ENCODE peak calls at places on chromosomes 3 and 15, in six cellular contexts. Z, S, O, U, Y and W are unnamed samples.

GRCh38 chr3:77169844-77170243 is 129.9 kb downstream of the ROBO2 start:
- DNase-seq in S (no peak), U (no peak), Z (no peak), Y (no peak), O (no peak), W (no peak)

GRCh38 chr3:33716227-33716626 is 1.8 kb downstream of the CLASP2 start:
- DNase-seq in U (no peak), Y (no peak), O (no peak), Z (no peak), S (no peak), W (no peak)

GRCh38 chr3:8603115-8603710 is 41.4 kb downstream of the SSUH2 start:
- DNase-seq in S (no peak), Y (no peak), Z (no peak), O (no peak), U (no peak), W (no peak)

GRCh38 chr3:43764012-43764411 is 73.3 kb downstream of the ABHD5 start:
- DNase-seq in Z (no peak), U (no peak), O (no peak), S (no peak), Y (no peak), W (no peak)

GRCh38 chr3:170024581-170024980 is 13.2 kb upstream of the GPR160 start:
- DNase-seq in Y (no peak), Z (no peak), S (no peak), U (no peak), O (no peak), W (no peak)

GRCh38 chr15:45648521-45649200 is 13.8 kb downstream of the SQOR start:
- DNase-seq in O (no peak), U (peak; percentile 58), S (no peak), Y (no peak), Z (no peak), W (no peak)

GRCh38 chr3:61701019-61701418 is 139.6 kb downstream of the PTPRG start:
- DNase-seq in O (no peak), S (no peak), Y (no peak), U (peak; percentile 72), Z (no peak), W (no peak)

GRCh38 chr15:63892794-63893441 is 59.2 kb upstream of the HERC1 start:
- DNase-seq in S (peak; percentile 33), U (no peak), Z (peak; percentile 70), O (no peak), Y (no peak), W (no peak)

GRCh38 chr3:56988874-56989433 is 71.5 kb upstream of the SPATA12 start:
- DNase-seq in U (peak; percentile 58), O (peak; percentile 80), S (peak; percentile 61), Y (no peak), Z (peak; percentile 76), W (peak; percentile 94)

GRCh38 chr3:56939759-56940323 is 120.6 kb upstream of the SPATA12 start:
- DNase-seq in Y (no peak), S (no peak), U (peak; percentile 22), Z (no peak), O (no peak), W (no peak)

GRCh38 chr3:49607796-49608195 is 53.5 kb downstream of the BSN start:
- DNase-seq in U (no peak), O (peak; percentile 43), Y (no peak), Z (no peak), S (no peak), W (no peak)

GRCh38 chr3:12187448-12188327 is 29.0 kb upstream of the TIMP4 start:
- DNase-seq in U (no peak), S (peak; percentile 39), O (no peak), Y (peak; percentile 90), Z (no peak), W (peak; percentile 40)

GRCh38 chr3:197181751-197182150 is 116.7 kb downstream of the DLG1 start:
- DNase-seq in O (no peak), U (peak; percentile 22), Y (no peak), Z (no peak), S (no peak), W (peak; percentile 22)